ENCODE peak calls at places on chromosome 3, in seven cellular contexts. S is NCI-H510A treated with DMSO at 0.1 percent for 48 hours; Z is B cell; L is colonic mucosa; E is stimulated activated effector memory CD8-positive, alpha-beta T cell treated with anti-CD3 and anti-CD28 coated beads, Interleukin-12 subunit alpha, Interleukin-12 subunit beta, amount 100 ng/mL, for 72 hours; O is T-helper 2 cell; A is NCI-H1105. U is an unnamed sample.

GRCh38 chr3:173221010-173221409 is 80.0 kb upstream of the SPATA16 start:
- DNase-seq in Z (no peak), S (no peak), L (no peak), O (no peak), A (no peak), E (no peak), U (no peak)

GRCh38 chr3:162170581-162170980 is 674.0 kb downstream of the OTOL1 start:
- DNase-seq in E (no peak), L (no peak), O (no peak), S (no peak), Z (no peak), A (no peak), U (no peak)

GRCh38 chr3:184259878-184260570 is 1.3 kb downstream of the CAMK2N2 start:
- DNase-seq in O (no peak), S (no peak), E (peak; percentile 30), A (no peak), L (no peak), Z (peak; percentile 95), U (no peak)

GRCh38 chr3:24683511-24684384 is 189.1 kb upstream of the THRB start:
- DNase-seq in L (peak; percentile 24), A (peak; percentile 12), S (peak; percentile 5), Z (no peak), E (no peak), O (no peak), U (no peak)

GRCh38 chr3:183434992-183435391 is 6.6 kb upstream of the MCF2L2 start:
- DNase-seq in Z (no peak), A (no peak), S (no peak), E (no peak), O (no peak), L (no peak), U (no peak)

GRCh38 chr3:101972430-101973162 is 123.3 kb downstream of the NFKBIZ start:
- DNase-seq in O (no peak), Z (no peak), S (no peak), A (no peak), E (no peak), L (no peak), U (no peak)

GRCh38 chr3:24185738-24186384 is 240.8 kb downstream of the NR1D2 start:
- DNase-seq in Z (peak; percentile 28), S (no peak), O (no peak), E (no peak), L (peak; percentile 26), A (peak; percentile 40), U (no peak)

GRCh38 chr3:52742418-52743041 is 28.2 kb downstream of the NEK4 start:
- DNase-seq in O (no peak), E (no peak), Z (peak; percentile 40), A (no peak), L (no peak), S (peak; percentile 8), U (peak; percentile 49)

GRCh38 chr3:154522031-154522430 is 92.0 kb upstream of the GPR149 start:
- DNase-seq in S (no peak), L (no peak), A (no peak), Z (no peak), E (no peak), O (no peak), U (no peak)

GRCh38 chr3:152258448-152259302 is 10.1 kb upstream of the MBNL1 start:
- DNase-seq in Z (no peak), O (no peak), A (no peak), E (no peak), L (no peak), S (no peak), U (no peak)

GRCh38 chr3:65077124-65077523 is 389.3 kb upstream of the ADAMTS9 start:
- DNase-seq in O (no peak), S (no peak), Z (no peak), L (no peak), A (no peak), E (no peak), U (no peak)

GRCh38 chr3:52237659-52238172 is 1.2 kb downstream of the TWF2 start:
- DNase-seq in E (no peak), Z (peak; percentile 18), O (no peak), S (no peak), L (peak; percentile 65), A (no peak), U (no peak)

GRCh38 chr3:53190659-53191058 is 29.6 kb downstream of the PRKCD start:
- DNase-seq in O (no peak), A (no peak), E (no peak), Z (peak; percentile 16), S (no peak), L (no peak), U (no peak)

GRCh38 chr3:4421121-4421520 is 45.9 kb downstream of the SUMF1 start:
- DNase-seq in O (no peak), Z (no peak), A (no peak), S (no peak), E (no peak), L (no peak), U (no peak)

U was measured in D721Med.